ENCODE peak calls at places on chromosome 16, in four cellular contexts. H is mucosa of descending colon, J is ascending aorta, F is HAP-1. P is an unnamed sample.

GRCh38 chr16:30839523-30840227 is 52.7 kb upstream of the ZNF629 start:
- DNase-seq in F (no peak), H (peak; percentile 46), J (no peak), P (no peak)

GRCh38 chr16:75942901-75943300 is 216.6 kb upstream of the CPHXL start:
- DNase-seq in J (no peak), F (no peak), H (no peak), P (no peak)

GRCh38 chr16:68756250-68757051 is 19.4 kb downstream of the CDH1 start:
- DNase-seq in H (peak; percentile 64), J (no peak), F (no peak), P (no peak)

GRCh38 chr16:31120129-31120528 is 2.7 kb downstream of the KAT8 start:
- DNase-seq in H (no peak), J (no peak), F (no peak), P (no peak)

GRCh38 chr16:78659668-78660217 is 560.3 kb downstream of the WWOX start:
- DNase-seq in H (no peak), J (no peak), F (no peak), P (no peak)

GRCh38 chr16:79599256-79599836 is 1.2 kb downstream of the MAF start:
- DNase-seq in J (no peak), H (peak; percentile 46), F (no peak), P (no peak)

GRCh38 chr16:25063102-25063501 is 47.9 kb upstream of the ARHGAP17 start:
- DNase-seq in F (no peak), H (no peak), J (no peak), P (no peak)

GRCh38 chr16:69465083-69465721 is 40.8 kb downstream of the CYB5B start:
- DNase-seq in J (no peak), H (peak; percentile 36), F (no peak), P (no peak)

GRCh38 chr16:7137560-7138330 is 194.9 kb upstream of the RBFOX1 start:
- DNase-seq in H (no peak), F (no peak), J (no peak), P (no peak)

GRCh38 chr16:3950343-3951193 is 70.1 kb upstream of the CREBBP start:
- DNase-seq in J (peak; percentile 73), H (peak; percentile 55), F (no peak), P (no peak)

GRCh38 chr16:31196324-31197088 is 6.1 kb downstream of the PYCARD start:
- DNase-seq in H (no peak), F (no peak), J (no peak), P (no peak)

GRCh38 chr16:19474617-19475016 is 47.3 kb downstream of the GDE1 start:
- DNase-seq in H (no peak), J (no peak), F (no peak), P (no peak)

GRCh38 chr16:12704492-12705111 is 99.1 kb downstream of the CPPED1 start:
- DNase-seq in F (no peak), H (no peak), J (no peak), P (no peak)

GRCh38 chr16:84829168-84829965 is 9.6 kb downstream of the CRISPLD2 start:
- DNase-seq in F (no peak), J (no peak), H (no peak), P (no peak)

GRCh38 chr16:14289692-14290340 is 218.7 kb downstream of the MRTFB start:
- DNase-seq in F (peak; percentile 60), H (no peak), J (no peak), P (no peak)

GRCh38 chr16:30934827-30935557 is 11.6 kb downstream of the FBXL19 start:
- DNase-seq in F (peak; percentile 76), J (no peak), H (peak; percentile 48), P (peak; percentile 65)

GRCh38 chr16:67865318-67865717 is 7.5 kb upstream of the EDC4 start:
- DNase-seq in J (no peak), H (no peak), F (peak; percentile 38), P (no peak)

GRCh38 chr16:57764341-57765159 is 29.0 kb downstream of the KATNB1 start:
- DNase-seq in J (no peak), F (peak; percentile 84), H (no peak), P (peak; percentile 51)

GRCh38 chr16:14640538-14640937 is 7.8 kb downstream of the BFAR start:
- DNase-seq in H (peak; percentile 72), F (no peak), J (no peak), P (no peak)

GRCh38 chr16:12651765-12652531 is 151.7 kb downstream of the CPPED1 start:
- DNase-seq in J (no peak), F (no peak), H (no peak), P (no peak)

GRCh38 chr16:24988593-24989338 is 26.4 kb downstream of the ARHGAP17 start:
- DNase-seq in H (peak; percentile 80), F (peak; percentile 25), J (no peak), P (no peak)

GRCh38 chr16:7513429-7513828 is 180.8 kb downstream of the RBFOX1 start:
- DNase-seq in H (no peak), F (peak; percentile 17), J (no peak), P (peak; percentile 37)

GRCh38 chr16:72876221-72876620 is 171.7 kb downstream of the ZFHX3 start:
- DNase-seq in J (no peak), F (no peak), H (peak; percentile 40), P (peak; percentile 70)

GRCh38 chr16:30609002-30609927 is 924 bp downstream of the ZNF689 start:
- DNase-seq in F (peak; percentile 66), J (no peak), H (peak; percentile 80), P (no peak)

DNA sequence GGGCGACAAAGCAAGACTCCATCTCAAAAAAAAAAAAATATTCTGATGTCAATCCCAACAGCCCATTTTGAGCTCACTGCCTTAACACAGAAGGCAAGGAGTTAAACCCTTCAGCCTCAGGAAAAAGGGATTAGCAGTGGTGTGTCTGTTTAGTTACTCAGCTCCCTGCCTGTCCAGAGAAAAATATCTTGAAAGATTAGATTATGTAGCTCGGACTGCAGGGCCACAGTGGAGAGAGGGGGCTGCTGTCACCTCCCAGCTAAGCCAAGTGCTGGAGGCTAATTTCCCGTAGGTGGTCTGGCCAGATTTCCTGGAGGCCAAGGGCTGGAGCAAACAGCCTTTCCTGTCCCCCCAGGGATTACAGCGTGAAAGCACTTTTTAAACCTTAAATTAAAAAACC is 50.3 kb downstream of the C16orf95 start:
- DNase-seq in J (no peak), H (no peak), F (no peak), P (no peak)
- H3K4me3 ChIP-seq in J (no peak overlapping the region), H (no peak overlapping the region), F (no peak overlapping the region), P (no peak overlapping the region)

GRCh38 chr16:81902025-81902424 is 109.2 kb downstream of the SDR42E1 start:
- DNase-seq in J (no peak), H (no peak), F (no peak), P (no peak)

GRCh38 chr16:81907681-81908080 is 103.6 kb downstream of the SDR42E1 start:
- DNase-seq in J (no peak), H (no peak), F (no peak), P (no peak)

GRCh38 chr16:81904320-81904719 is 107.0 kb downstream of the SDR42E1 start:
- DNase-seq in F (no peak), H (no peak), J (no peak), P (no peak)

GRCh38 chr16:81908466-81909230 is 102.6 kb downstream of the SDR42E1 start:
- DNase-seq in F (no peak), J (no peak), H (no peak), P (no peak)

DNA sequence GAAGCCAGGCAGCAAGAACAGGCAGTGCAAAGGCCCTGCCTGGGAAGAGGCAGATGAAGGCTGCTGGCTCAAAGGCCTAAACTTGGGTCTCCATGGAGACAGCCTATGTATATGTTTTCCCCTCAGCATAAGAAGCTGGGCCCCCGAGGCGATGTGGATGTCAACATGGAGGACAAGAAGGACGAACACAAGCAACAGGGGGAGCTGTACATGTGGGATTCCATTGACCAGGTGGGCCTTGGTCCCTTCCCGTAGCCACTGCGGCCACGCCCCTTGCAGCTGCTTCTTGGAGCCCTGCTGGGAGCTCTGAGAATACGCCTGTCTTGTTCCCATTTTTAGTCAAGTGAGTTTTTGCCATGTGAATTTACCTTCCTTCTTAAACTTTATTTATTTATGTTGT is 106.0 kb downstream of the SDR42E1 start:
- DNase-seq in J (no peak), H (no peak), F (no peak), P (no peak)
- H3K4me3 ChIP-seq in J (no peak overlapping the region), H (no peak overlapping the region), F (no peak overlapping the region), P (no peak overlapping the region)

DNA sequence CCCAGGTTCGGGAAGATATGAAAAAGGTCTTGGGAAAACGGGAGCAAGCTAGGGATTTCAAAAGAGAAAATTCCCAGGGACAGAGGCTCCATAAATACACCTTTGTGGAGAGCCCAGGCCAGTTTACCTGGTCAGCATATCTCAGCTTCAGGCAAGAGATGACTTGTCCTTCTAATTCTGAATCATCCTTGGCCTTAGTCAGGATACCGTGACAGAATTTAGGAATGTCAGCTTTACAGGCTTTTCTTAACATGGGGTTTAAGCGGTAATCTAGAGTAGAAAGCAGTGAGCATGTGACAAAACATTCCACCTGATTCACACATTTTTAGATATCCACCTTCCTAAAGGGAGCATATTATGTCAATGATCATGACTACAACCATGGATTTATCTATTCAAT is 41.1 kb upstream of the CLEC18B start:
- DNase-seq in F (no peak), J (no peak), H (no peak), P (no peak)
- H3K4me3 ChIP-seq in F (no peak overlapping the region), J (no peak overlapping the region), H (no peak overlapping the region), P (no peak overlapping the region)

GRCh38 chr16:1991135-1991551 is 1.4 kb downstream of the SYNGR3 start:
- DNase-seq in H (peak; percentile 67), F (no peak), J (no peak), P (no peak)

GRCh38 chr16:1993731-1994131 is 4.0 kb downstream of the SYNGR3 start:
- DNase-seq in H (no peak), F (no peak), J (no peak), P (no peak)

GRCh38 chr16:1991588-1992474 is 2.1 kb downstream of the SYNGR3 start:
- DNase-seq in F (peak; percentile 94), H (peak; percentile 98), J (peak; percentile 75), P (peak; percentile 78)

GRCh38 chr16:1990336-1991134 is 765 bp downstream of the SYNGR3 start:
- DNase-seq in F (peak; percentile 76), H (peak; percentile 84), J (no peak), P (no peak)

GRCh38 chr16:1992475-1993292 is 2.9 kb downstream of the SYNGR3 start:
- DNase-seq in F (no peak), H (no peak), J (no peak), P (no peak)
- H3K4me3 ChIP-seq in F (no peak overlapping the region), H (no peak overlapping the region), J (peak overlapping the region; percentile 65), P (no peak overlapping the region)

GRCh38 chr16:88879788-88880055 is 13.3 kb upstream of the PABPN1L start:
- DNase-seq in H (no peak), J (no peak), F (no peak), P (no peak)

GRCh38 chr16:88881090-88881580 is 14.7 kb upstream of the PABPN1L start:
- DNase-seq in F (no peak), H (peak; percentile 44), J (no peak), P (no peak)

GRCh38 chr16:88881675-88882357 is 15.4 kb upstream of the PABPN1L start:
- DNase-seq in J (no peak), H (no peak), F (no peak), P (no peak)

GRCh38 chr16:88878967-88879787 is 12.7 kb upstream of the PABPN1L start:
- DNase-seq in J (no peak), F (no peak), H (no peak), P (no peak)

GRCh38 chr16:88880226-88881051 is 14.0 kb upstream of the PABPN1L start:
- DNase-seq in F (no peak), H (no peak), J (no peak), P (no peak)
- H3K4me3 ChIP-seq in F (no peak overlapping the region), H (no peak overlapping the region), J (no peak overlapping the region), P (no peak overlapping the region)